ENCODE peak calls at places on chromosomes 11 and 22, in five cellular contexts. One of them, this sample, is unnamed.

GRCh38 chr11:44525473-44526252 is 39.8 kb upstream of the CD82 start:
- DNase-seq in HepG2: no peak
- DNase-seq in HCT116: no peak
- DNase-seq in GM12878: no peak
- DNase-seq in K562: no peak
- DNase-seq in this sample: no peak

GRCh38 chr11:114098927-114099326 is 39.4 kb downstream of the ZBTB16 start:
- DNase-seq in HepG2: peak
- DNase-seq in K562: no peak
- DNase-seq in HCT116: no peak
- DNase-seq in GM12878: no peak
- DNase-seq in this sample: no peak

GRCh38 chr11:126410649-126411048 is 55.2 kb downstream of the ST3GAL4 start:
- DNase-seq in GM12878: no peak
- DNase-seq in K562: no peak
- DNase-seq in HCT116: no peak
- DNase-seq in HepG2: no peak
- DNase-seq in this sample: no peak

GRCh38 chr11:16226245-16226644 is 130.1 kb downstream of the SOX6 start:
- DNase-seq in K562: peak
- DNase-seq in HepG2: peak
- DNase-seq in GM12878: no peak
- DNase-seq in HCT116: no peak
- DNase-seq in this sample: no peak

GRCh38 chr11:121890377-121890776 is 225.6 kb downstream of the BLID start:
- DNase-seq in K562: no peak
- DNase-seq in HepG2: no peak
- DNase-seq in GM12878: no peak
- DNase-seq in HCT116: no peak
- DNase-seq in this sample: no peak

GRCh38 chr22:17109113-17109865 is 11.9 kb downstream of the TMEM121B start:
- DNase-seq in HCT116: no peak
- DNase-seq in K562: no peak
- DNase-seq in HepG2: no peak
- DNase-seq in GM12878: no peak
- DNase-seq in this sample: no peak

GRCh38 chr11:82718307-82718706 is 15.4 kb downstream of the FAM181B start:
- DNase-seq in HCT116: peak
- DNase-seq in HepG2: peak
- DNase-seq in GM12878: no peak
- DNase-seq in K562: peak
- DNase-seq in this sample: peak

GRCh38 chr11:111502611-111503010 is 9.6 kb downstream of the BTG4 start:
- DNase-seq in K562: no peak
- DNase-seq in GM12878: no peak
- DNase-seq in HepG2: no peak
- DNase-seq in HCT116: no peak
- DNase-seq in this sample: no peak

GRCh38 chr11:111429066-111429506 is 50.0 kb upstream of the POU2AF1 start:
- DNase-seq in HepG2: peak
- DNase-seq in HCT116: peak
- DNase-seq in K562: peak
- DNase-seq in GM12878: no peak
- DNase-seq in this sample: peak

GRCh38 chr11:87176044-87176443 is 138.3 kb downstream of the TMEM135 start:
- DNase-seq in HCT116: peak
- DNase-seq in GM12878: no peak
- DNase-seq in HepG2: no peak
- DNase-seq in K562: no peak
- DNase-seq in this sample: peak

GRCh38 chr11:116199182-116199581 is 573.6 kb downstream of the BUD13 start:
- DNase-seq in GM12878: no peak
- DNase-seq in HepG2: no peak
- DNase-seq in K562: no peak
- DNase-seq in HCT116: no peak
- DNase-seq in this sample: no peak

GRCh38 chr22:49772692-49773091 is 55.0 kb downstream of the BRD1 start:
- DNase-seq in GM12878: no peak
- DNase-seq in HCT116: no peak
- DNase-seq in K562: no peak
- DNase-seq in HepG2: no peak
- DNase-seq in this sample: no peak

GRCh38 chr22:28442951-28443876 is 236.4 kb downstream of the TTC28 start:
- DNase-seq in HepG2: peak
- DNase-seq in HCT116: no peak
- DNase-seq in K562: peak
- DNase-seq in GM12878: no peak
- DNase-seq in this sample: peak

GRCh38 chr11:117986981-117987495 is 844 bp downstream of the IL10RA start:
- DNase-seq in HepG2: no peak
- DNase-seq in K562: no peak
- DNase-seq in HCT116: no peak
- DNase-seq in GM12878: peak
- DNase-seq in this sample: no peak

GRCh38 chr11:12494699-12495098 is 117.3 kb downstream of the PARVA start:
- DNase-seq in K562: peak
- DNase-seq in HCT116: no peak
- DNase-seq in HepG2: no peak
- DNase-seq in GM12878: no peak
- DNase-seq in this sample: no peak

GRCh38 chr22:49570032-49570848 is 257.4 kb downstream of the BRD1 start:
- DNase-seq in HCT116: no peak
- DNase-seq in GM12878: no peak
- DNase-seq in HepG2: no peak
- DNase-seq in K562: no peak
- DNase-seq in this sample: no peak

GRCh38 chr22:28185130-28185529 is 266.1 kb upstream of the PITPNB start:
- DNase-seq in GM12878: no peak
- DNase-seq in HCT116: no peak
- DNase-seq in HepG2: no peak
- DNase-seq in K562: no peak
- DNase-seq in this sample: no peak

GRCh38 chr22:27632451-27633295 is 168.9 kb downstream of the MN1 start:
- DNase-seq in GM12878: no peak
- DNase-seq in HepG2: no peak
- DNase-seq in K562: peak
- DNase-seq in HCT116: no peak
- DNase-seq in this sample: no peak

GRCh38 chr11:62169448-62169847 is 20.6 kb upstream of the SCGB1D1 start:
- DNase-seq in K562: no peak
- DNase-seq in HepG2: no peak
- DNase-seq in GM12878: no peak
- DNase-seq in HCT116: no peak
- DNase-seq in this sample: no peak

GRCh38 chr22:17201285-17201945 is 17.8 kb downstream of the ADA2 start:
- DNase-seq in HepG2: peak
- DNase-seq in HCT116: no peak
- DNase-seq in GM12878: no peak
- DNase-seq in K562: peak
- DNase-seq in this sample: peak

GRCh38 chr22:19149962-19150361 is at the start of gene GSC2:
- DNase-seq in K562: no peak
- DNase-seq in HepG2: no peak
- DNase-seq in GM12878: no peak
- DNase-seq in HCT116: no peak
- DNase-seq in this sample: no peak

GRCh38 chr22:19148417-19149046 is 1.6 kb downstream of the GSC2 start:
- DNase-seq in GM12878: no peak
- DNase-seq in HepG2: no peak
- DNase-seq in HCT116: no peak
- DNase-seq in K562: no peak
- DNase-seq in this sample: peak

GRCh38 chr22:19149047-19149883 is 827 bp downstream of the GSC2 start:
- DNase-seq in HCT116: no peak
- DNase-seq in K562: no peak
- DNase-seq in GM12878: no peak
- DNase-seq in HepG2: no peak
- DNase-seq in this sample: peak

GRCh38 chr22:19151329-19152191 is 1.5 kb upstream of the GSC2 start:
- DNase-seq in HCT116: no peak
- DNase-seq in HepG2: no peak
- DNase-seq in GM12878: no peak
- DNase-seq in K562: no peak
- DNase-seq in this sample: no peak

DNA sequence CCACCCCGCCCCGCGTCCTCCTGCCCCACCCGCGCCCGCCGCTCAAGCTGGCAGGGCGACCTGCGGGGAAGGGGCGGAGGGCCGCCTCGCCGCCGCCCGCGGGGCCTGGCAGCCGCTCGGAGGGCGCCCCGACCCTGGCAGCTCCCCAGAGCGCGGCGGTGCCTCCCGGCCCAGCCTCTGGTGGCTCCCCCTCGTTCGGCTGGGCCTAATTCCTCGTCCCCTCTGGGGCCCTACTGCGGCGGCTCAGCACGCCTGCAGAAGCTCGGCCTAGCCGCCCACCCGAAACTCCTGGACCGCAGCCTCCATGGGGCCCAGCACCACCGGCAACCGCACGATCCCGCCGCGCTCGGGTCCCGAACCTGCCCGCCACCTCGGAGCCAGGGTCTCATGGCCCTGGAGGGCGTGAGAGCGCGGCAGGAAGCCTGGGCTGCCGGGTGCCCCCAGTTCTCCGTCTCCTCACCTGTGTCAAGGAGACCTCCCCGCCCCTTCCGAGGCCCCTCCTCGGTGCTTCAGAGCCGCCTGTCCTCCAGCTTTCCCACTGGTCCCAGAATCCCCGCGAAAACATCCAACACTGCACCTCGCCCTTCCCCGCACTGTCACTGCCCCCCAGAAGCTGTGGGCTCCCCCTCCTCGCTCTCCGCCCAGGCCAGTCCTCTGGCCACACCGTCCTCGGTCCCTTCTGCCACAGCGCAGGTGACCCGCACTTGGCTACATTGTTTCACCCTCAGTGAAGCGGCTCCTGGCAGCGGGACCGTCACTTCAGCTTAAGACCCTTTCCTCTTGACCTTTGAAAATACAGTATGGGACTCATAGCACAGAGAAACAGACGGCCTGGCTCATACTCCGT is 613 bp upstream of the GSC2 start:
- DNase-seq in HepG2: no peak
- DNase-seq in GM12878: no peak
- DNase-seq in HCT116: no peak
- DNase-seq in K562: no peak
- DNase-seq in this sample: no peak
- TF ChIP-seq EZH2 in HepG2: no peak
- TF ChIP-seq EZH2 in GM12878: no peak
- TF ChIP-seq EZH2 in HCT116: no peak
- TF ChIP-seq EZH2 in K562: no peak
- TF ChIP-seq EZH2 in this sample: peak

GRCh38 chr22:30605449-30606110 is 1.4 kb upstream of the TCN2 start:
- DNase-seq in HCT116: peak
- DNase-seq in K562: peak
- DNase-seq in GM12878: no peak
- DNase-seq in HepG2: peak
- DNase-seq in this sample: peak
- TF ChIP-seq REST in HCT116: no peak
- TF ChIP-seq REST in K562: no peak
- TF ChIP-seq REST in GM12878: no peak
- TF ChIP-seq REST in HepG2: no peak
- TF ChIP-seq REST in this sample: no peak

DNA sequence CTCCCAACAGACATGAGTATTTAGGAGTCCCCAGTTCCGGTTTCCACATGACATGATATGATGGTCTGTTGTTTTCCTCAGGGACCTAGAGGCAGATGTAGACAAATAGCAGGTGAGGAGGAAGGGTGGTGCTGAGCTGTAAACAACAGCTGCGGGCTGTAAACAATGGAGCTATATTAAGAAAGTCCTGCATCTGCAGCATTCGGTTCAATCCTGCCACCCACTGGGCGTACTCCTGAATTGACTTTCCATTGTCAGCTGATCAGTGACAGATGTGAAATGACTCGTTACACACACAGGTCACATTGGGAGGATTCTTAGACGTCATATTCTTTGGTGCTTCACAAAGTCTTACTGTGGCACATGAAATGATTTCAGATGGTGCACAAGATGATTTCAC is 26.8 kb upstream of the RAG1 start:
- DNase-seq in K562: peak
- DNase-seq in HepG2: peak
- DNase-seq in GM12878: peak
- DNase-seq in HCT116: peak
- DNase-seq in this sample: peak
- TF ChIP-seq CTCF in K562: peak
- TF ChIP-seq CTCF in HepG2: peak
- TF ChIP-seq CTCF in GM12878: peak
- TF ChIP-seq CTCF in HCT116: peak
- TF ChIP-seq CTCF in this sample: peak

GRCh38 chr11:133955091-133955846 is 1.5 kb downstream of the IGSF9B start:
- DNase-seq in HepG2: no peak
- DNase-seq in GM12878: no peak
- DNase-seq in K562: no peak
- DNase-seq in HCT116: no peak
- DNase-seq in this sample: peak
- TF ChIP-seq EZH2 in HepG2: no peak
- TF ChIP-seq EZH2 in GM12878: no peak
- TF ChIP-seq EZH2 in K562: no peak
- TF ChIP-seq EZH2 in HCT116: no peak
- TF ChIP-seq EZH2 in this sample: no peak